ENCODE peak calls at places on chromosome 10, in seven cellular contexts. One of them, this sample, is unnamed.

GRCh38 chr10:114471906-114472873 is 67.9 kb upstream of the AFAP1L2 start:
- DNase-seq in tibial artery: no peak
- DNase-seq in T follicular helper cell: no peak
- DNase-seq in iPS DF 19.7: no peak
- DNase-seq in mesendoderm: peak
- DNase-seq in HT1080: no peak
- DNase-seq in iris pigment epithelial cell: no peak
- DNase-seq in this sample: no peak

GRCh38 chr10:116160271-116160670 is 112.7 kb downstream of the GFRA1 start:
- DNase-seq in T follicular helper cell: no peak
- DNase-seq in tibial artery: no peak
- DNase-seq in iris pigment epithelial cell: no peak
- DNase-seq in iPS DF 19.7: no peak
- DNase-seq in HT1080: no peak
- DNase-seq in mesendoderm: no peak
- DNase-seq in this sample: no peak

GRCh38 chr10:97031459-97031858 is 154.3 kb downstream of the SLIT1 start:
- DNase-seq in iPS DF 19.7: no peak
- DNase-seq in iris pigment epithelial cell: no peak
- DNase-seq in T follicular helper cell: no peak
- DNase-seq in HT1080: no peak
- DNase-seq in mesendoderm: no peak
- DNase-seq in tibial artery: no peak
- DNase-seq in this sample: no peak

GRCh38 chr10:12042409-12042796 is 206 bp downstream of the UPF2 start:
- DNase-seq in iris pigment epithelial cell: peak
- DNase-seq in mesendoderm: no peak
- DNase-seq in iPS DF 19.7: no peak
- DNase-seq in T follicular helper cell: peak
- DNase-seq in tibial artery: no peak
- DNase-seq in HT1080: no peak
- DNase-seq in this sample: peak

GRCh38 chr10:132448248-132448731 is 51.3 kb downstream of the PWWP2B start:
- DNase-seq in T follicular helper cell: peak
- DNase-seq in tibial artery: peak
- DNase-seq in iris pigment epithelial cell: no peak
- DNase-seq in iPS DF 19.7: no peak
- DNase-seq in HT1080: no peak
- DNase-seq in mesendoderm: peak
- DNase-seq in this sample: peak

GRCh38 chr10:104291439-104291951 is 22.5 kb downstream of the GSTO2 start:
- DNase-seq in iPS DF 19.7: peak
- DNase-seq in iris pigment epithelial cell: peak
- DNase-seq in HT1080: peak
- DNase-seq in T follicular helper cell: peak
- DNase-seq in tibial artery: peak
- DNase-seq in mesendoderm: peak
- DNase-seq in this sample: peak

GRCh38 chr10:121961456-121961855 is 13.6 kb downstream of the NSMCE4A start:
- DNase-seq in mesendoderm: no peak
- DNase-seq in iPS DF 19.7: no peak
- DNase-seq in HT1080: no peak
- DNase-seq in tibial artery: no peak
- DNase-seq in iris pigment epithelial cell: no peak
- DNase-seq in T follicular helper cell: no peak
- DNase-seq in this sample: no peak

GRCh38 chr10:123906884-123907652 is 15.5 kb upstream of the CPXM2 start:
- DNase-seq in tibial artery: no peak
- DNase-seq in iPS DF 19.7: no peak
- DNase-seq in HT1080: no peak
- DNase-seq in T follicular helper cell: no peak
- DNase-seq in mesendoderm: no peak
- DNase-seq in iris pigment epithelial cell: no peak
- DNase-seq in this sample: no peak

GRCh38 chr10:44962870-44963738 is 3.5 kb downstream of the RASSF4 start:
- DNase-seq in HT1080: no peak
- DNase-seq in T follicular helper cell: no peak
- DNase-seq in iris pigment epithelial cell: no peak
- DNase-seq in iPS DF 19.7: no peak
- DNase-seq in tibial artery: no peak
- DNase-seq in mesendoderm: peak
- DNase-seq in this sample: no peak

GRCh38 chr10:5293691-5294550 is 70.8 kb upstream of the UCN3 start:
- DNase-seq in iris pigment epithelial cell: peak
- DNase-seq in mesendoderm: peak
- DNase-seq in T follicular helper cell: peak
- DNase-seq in tibial artery: peak
- DNase-seq in HT1080: peak
- DNase-seq in iPS DF 19.7: peak
- DNase-seq in this sample: peak

GRCh38 chr10:33876547-33877400 is 542.3 kb upstream of the NRP1 start:
- DNase-seq in iris pigment epithelial cell: peak
- DNase-seq in T follicular helper cell: no peak
- DNase-seq in iPS DF 19.7: no peak
- DNase-seq in tibial artery: peak
- DNase-seq in HT1080: no peak
- DNase-seq in mesendoderm: no peak
- DNase-seq in this sample: no peak

GRCh38 chr10:119500796-119501195 is 41.7 kb downstream of the RGS10 start:
- DNase-seq in T follicular helper cell: no peak
- DNase-seq in HT1080: no peak
- DNase-seq in iris pigment epithelial cell: no peak
- DNase-seq in tibial artery: no peak
- DNase-seq in iPS DF 19.7: no peak
- DNase-seq in mesendoderm: no peak
- DNase-seq in this sample: no peak

GRCh38 chr10:62844280-62845011 is 28.3 kb upstream of the EGR2 start:
- DNase-seq in tibial artery: no peak
- DNase-seq in iris pigment epithelial cell: no peak
- DNase-seq in iPS DF 19.7: no peak
- DNase-seq in T follicular helper cell: no peak
- DNase-seq in mesendoderm: no peak
- DNase-seq in HT1080: no peak
- DNase-seq in this sample: no peak

GRCh38 chr10:7444576-7445226 is 33.9 kb upstream of the SFMBT2 start:
- DNase-seq in mesendoderm: no peak
- DNase-seq in iPS DF 19.7: no peak
- DNase-seq in HT1080: no peak
- DNase-seq in iris pigment epithelial cell: no peak
- DNase-seq in T follicular helper cell: no peak
- DNase-seq in tibial artery: peak
- DNase-seq in this sample: no peak

GRCh38 chr10:114708717-114709352 is 50.8 kb upstream of the ABLIM1 start:
- DNase-seq in T follicular helper cell: no peak
- DNase-seq in tibial artery: no peak
- DNase-seq in mesendoderm: peak
- DNase-seq in iPS DF 19.7: no peak
- DNase-seq in iris pigment epithelial cell: peak
- DNase-seq in HT1080: peak
- DNase-seq in this sample: no peak

GRCh38 chr10:46550076-46550790 is 6.2 kb downstream of the GPRIN2 start:
- DNase-seq in tibial artery: peak
- DNase-seq in T follicular helper cell: no peak
- DNase-seq in iPS DF 19.7: no peak
- DNase-seq in mesendoderm: no peak
- DNase-seq in HT1080: no peak
- DNase-seq in iris pigment epithelial cell: no peak
- DNase-seq in this sample: peak

GRCh38 chr10:60605476-60605875 is 172.8 kb upstream of the CDK1 start:
- DNase-seq in mesendoderm: no peak
- DNase-seq in HT1080: no peak
- DNase-seq in iris pigment epithelial cell: no peak
- DNase-seq in iPS DF 19.7: no peak
- DNase-seq in tibial artery: no peak
- DNase-seq in T follicular helper cell: no peak
- DNase-seq in this sample: no peak

GRCh38 chr10:90930971-90931841 is 10.3 kb upstream of the ANKRD1 start:
- DNase-seq in iPS DF 19.7: peak
- DNase-seq in HT1080: peak
- DNase-seq in tibial artery: peak
- DNase-seq in T follicular helper cell: no peak
- DNase-seq in iris pigment epithelial cell: peak
- DNase-seq in mesendoderm: peak
- DNase-seq in this sample: no peak

GRCh38 chr10:70430489-70431445 is 10.7 kb downstream of the NODAL start:
- DNase-seq in T follicular helper cell: no peak
- DNase-seq in tibial artery: peak
- DNase-seq in HT1080: no peak
- DNase-seq in iPS DF 19.7: no peak
- DNase-seq in mesendoderm: peak
- DNase-seq in iris pigment epithelial cell: peak
- DNase-seq in this sample: no peak

GRCh38 chr10:59176241-59177030 is at the start of gene PHYHIPL:
- DNase-seq in T follicular helper cell: no peak
- DNase-seq in mesendoderm: peak
- DNase-seq in iPS DF 19.7: no peak
- DNase-seq in tibial artery: no peak
- DNase-seq in HT1080: no peak
- DNase-seq in iris pigment epithelial cell: no peak
- DNase-seq in this sample: peak

GRCh38 chr10:8137726-8138125 is 83.2 kb downstream of the GATA3 start:
- DNase-seq in mesendoderm: no peak
- DNase-seq in iris pigment epithelial cell: no peak
- DNase-seq in T follicular helper cell: no peak
- DNase-seq in HT1080: no peak
- DNase-seq in iPS DF 19.7: no peak
- DNase-seq in tibial artery: no peak
- DNase-seq in this sample: peak

GRCh38 chr10:95308389-95309302 is 17.8 kb upstream of the PDLIM1 start:
- DNase-seq in T follicular helper cell: no peak
- DNase-seq in tibial artery: peak
- DNase-seq in iris pigment epithelial cell: peak
- DNase-seq in iPS DF 19.7: no peak
- DNase-seq in HT1080: peak
- DNase-seq in mesendoderm: peak
- DNase-seq in this sample: peak

GRCh38 chr10:33287112-33287511 is 47.4 kb downstream of the NRP1 start:
- DNase-seq in HT1080: no peak
- DNase-seq in iPS DF 19.7: no peak
- DNase-seq in T follicular helper cell: no peak
- DNase-seq in tibial artery: no peak
- DNase-seq in mesendoderm: no peak
- DNase-seq in iris pigment epithelial cell: no peak
- DNase-seq in this sample: no peak

GRCh38 chr10:58967551-58968418 is 208.7 kb upstream of the PHYHIPL start:
- DNase-seq in mesendoderm: peak
- DNase-seq in iris pigment epithelial cell: no peak
- DNase-seq in HT1080: peak
- DNase-seq in tibial artery: no peak
- DNase-seq in T follicular helper cell: no peak
- DNase-seq in iPS DF 19.7: peak
- DNase-seq in this sample: peak

GRCh38 chr10:14389981-14390590 is 59.4 kb upstream of the FRMD4A start:
- DNase-seq in tibial artery: no peak
- DNase-seq in T follicular helper cell: no peak
- DNase-seq in iris pigment epithelial cell: no peak
- DNase-seq in iPS DF 19.7: no peak
- DNase-seq in HT1080: no peak
- DNase-seq in mesendoderm: no peak
- DNase-seq in this sample: no peak

GRCh38 chr10:12400266-12400931 is 51.1 kb downstream of the CAMK1D start:
- DNase-seq in tibial artery: no peak
- DNase-seq in T follicular helper cell: no peak
- DNase-seq in mesendoderm: no peak
- DNase-seq in iris pigment epithelial cell: peak
- DNase-seq in iPS DF 19.7: no peak
- DNase-seq in HT1080: peak
- DNase-seq in this sample: no peak

GRCh38 chr10:73215749-73216148 is 31.3 kb downstream of the DNAJC9 start:
- DNase-seq in tibial artery: no peak
- DNase-seq in T follicular helper cell: no peak
- DNase-seq in iPS DF 19.7: no peak
- DNase-seq in HT1080: no peak
- DNase-seq in iris pigment epithelial cell: no peak
- DNase-seq in mesendoderm: no peak
- DNase-seq in this sample: no peak

GRCh38 chr10:65358565-65358964 is 1567.3 kb upstream of the LRRTM3 start:
- DNase-seq in T follicular helper cell: no peak
- DNase-seq in iris pigment epithelial cell: peak
- DNase-seq in HT1080: peak
- DNase-seq in tibial artery: no peak
- DNase-seq in iPS DF 19.7: no peak
- DNase-seq in mesendoderm: peak
- DNase-seq in this sample: no peak

GRCh38 chr10:70863470-70864160 is 24.8 kb downstream of the PCBD1 start:
- DNase-seq in HT1080: no peak
- DNase-seq in T follicular helper cell: no peak
- DNase-seq in tibial artery: no peak
- DNase-seq in iris pigment epithelial cell: no peak
- DNase-seq in mesendoderm: no peak
- DNase-seq in iPS DF 19.7: no peak
- DNase-seq in this sample: no peak

GRCh38 chr10:61063035-61063434 is 119.0 kb upstream of the RHOBTB1 start:
- DNase-seq in iris pigment epithelial cell: no peak
- DNase-seq in T follicular helper cell: no peak
- DNase-seq in mesendoderm: peak
- DNase-seq in HT1080: no peak
- DNase-seq in iPS DF 19.7: no peak
- DNase-seq in tibial artery: no peak
- DNase-seq in this sample: no peak

GRCh38 chr10:113347508-113347907 is 205.3 kb upstream of the HABP2 start:
- DNase-seq in T follicular helper cell: no peak
- DNase-seq in tibial artery: peak
- DNase-seq in iPS DF 19.7: no peak
- DNase-seq in mesendoderm: no peak
- DNase-seq in iris pigment epithelial cell: no peak
- DNase-seq in HT1080: no peak
- DNase-seq in this sample: no peak

GRCh38 chr10:102451105-102451969 is at the start of gene C10orf95:
- DNase-seq in HT1080: no peak
- DNase-seq in iPS DF 19.7: no peak
- DNase-seq in iris pigment epithelial cell: no peak
- DNase-seq in mesendoderm: peak
- DNase-seq in tibial artery: no peak
- DNase-seq in T follicular helper cell: no peak
- DNase-seq in this sample: peak

GRCh38 chr10:131691481-131692090 is 209.2 kb upstream of the PPP2R2D start:
- DNase-seq in iPS DF 19.7: no peak
- DNase-seq in T follicular helper cell: no peak
- DNase-seq in tibial artery: no peak
- DNase-seq in HT1080: no peak
- DNase-seq in iris pigment epithelial cell: no peak
- DNase-seq in mesendoderm: no peak
- DNase-seq in this sample: peak

GRCh38 chr10:48287417-48288391 is 13.2 kb upstream of the FRMPD2 start:
- DNase-seq in mesendoderm: no peak
- DNase-seq in iPS DF 19.7: no peak
- DNase-seq in T follicular helper cell: no peak
- DNase-seq in tibial artery: no peak
- DNase-seq in iris pigment epithelial cell: no peak
- DNase-seq in HT1080: no peak
- DNase-seq in this sample: peak

This sample was measured in upper lobe of right lung.